ENCODE peak calls at places on chromosomes 5 and 9, in four cellular contexts. One of them, this sample, is unnamed.

GRCh38 chr5:36029914-36030313 is 36.8 kb downstream of the UGT3A2 start:
- DNase-seq in uterus: no peak
- DNase-seq in CD8-positive, alpha-beta T cell: no peak
- DNase-seq in left ventricle myocardium inferior: no peak
- DNase-seq in this sample: no peak

GRCh38 chr9:84947412-84947972 is 278.0 kb downstream of the NTRK2 start:
- DNase-seq in left ventricle myocardium inferior: peak; percentile 16
- DNase-seq in uterus: no peak
- DNase-seq in CD8-positive, alpha-beta T cell: no peak
- DNase-seq in this sample: no peak

GRCh38 chr5:54881286-54882005 is 103.9 kb downstream of the ESM1 start:
- DNase-seq in CD8-positive, alpha-beta T cell: no peak
- DNase-seq in uterus: no peak
- DNase-seq in left ventricle myocardium inferior: no peak
- DNase-seq in this sample: no peak

GRCh38 chr5:95730730-95731570 is at the start of gene RHOBTB3:
- DNase-seq in uterus: peak; percentile 88
- DNase-seq in left ventricle myocardium inferior: peak; percentile 93
- DNase-seq in CD8-positive, alpha-beta T cell: peak; percentile 11
- DNase-seq in this sample: peak; percentile 90

GRCh38 chr9:129669141-129669718 is 3.8 kb downstream of the PRRX2 start:
- DNase-seq in left ventricle myocardium inferior: no peak
- DNase-seq in CD8-positive, alpha-beta T cell: no peak
- DNase-seq in uterus: no peak
- DNase-seq in this sample: no peak

GRCh38 chr9:91082709-91083108 is 279.0 kb downstream of the AUH start:
- DNase-seq in uterus: peak; percentile 60
- DNase-seq in CD8-positive, alpha-beta T cell: no peak
- DNase-seq in left ventricle myocardium inferior: no peak
- DNase-seq in this sample: no peak

GRCh38 chr9:120361531-120361930 is 218.4 kb downstream of the CDK5RAP2 start:
- DNase-seq in uterus: no peak
- DNase-seq in left ventricle myocardium inferior: no peak
- DNase-seq in CD8-positive, alpha-beta T cell: no peak
- DNase-seq in this sample: no peak

GRCh38 chr5:109630109-109630508 is 59.6 kb upstream of the MAN2A1 start:
- DNase-seq in CD8-positive, alpha-beta T cell: no peak
- DNase-seq in uterus: no peak
- DNase-seq in left ventricle myocardium inferior: no peak
- DNase-seq in this sample: no peak

GRCh38 chr9:137021979-137022619 is 5.9 kb downstream of the ABCA2 start:
- DNase-seq in left ventricle myocardium inferior: no peak
- DNase-seq in CD8-positive, alpha-beta T cell: peak; percentile 46
- DNase-seq in uterus: no peak
- DNase-seq in this sample: peak; percentile 38

GRCh38 chr9:32069169-32069813 is 315.2 kb upstream of the ACO1 start:
- DNase-seq in left ventricle myocardium inferior: no peak
- DNase-seq in uterus: no peak
- DNase-seq in CD8-positive, alpha-beta T cell: no peak
- DNase-seq in this sample: no peak
- TF ChIP-seq CTCF in left ventricle myocardium inferior: no peak
- TF ChIP-seq CTCF in uterus: no peak
- TF ChIP-seq CTCF in CD8-positive, alpha-beta T cell: peak; percentile 13
- TF ChIP-seq CTCF in this sample: no peak

DNA sequence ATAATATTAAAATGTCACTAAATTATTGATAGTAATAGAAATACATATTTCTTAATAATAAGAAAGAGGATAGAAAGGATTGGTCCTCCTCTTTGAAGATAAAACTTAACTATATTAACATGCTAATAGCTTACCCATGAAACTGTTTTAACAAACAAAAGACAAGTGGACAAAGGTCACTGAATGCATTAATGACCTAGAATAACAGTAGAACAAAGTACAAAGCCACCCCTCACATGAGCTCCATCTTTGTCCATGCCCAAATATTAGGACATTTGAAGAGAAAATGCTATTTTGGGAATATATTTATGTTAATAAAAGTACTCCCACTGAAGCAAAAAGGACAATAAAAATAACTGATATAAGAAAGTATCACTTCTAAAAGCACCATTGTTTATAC is 34.1 kb upstream of the SLC22A5 start:
- DNase-seq in uterus: no peak
- DNase-seq in CD8-positive, alpha-beta T cell: no peak
- DNase-seq in left ventricle myocardium inferior: no peak
- DNase-seq in this sample: no peak
- H3K36me3 ChIP-seq in uterus: no peaks in the 10 kb centered on the region
- H3K36me3 ChIP-seq in CD8-positive, alpha-beta T cell: peaks cover 3% of the 10 kb centered on the region
- H3K36me3 ChIP-seq in left ventricle myocardium inferior: peaks cover 24% of the 10 kb centered on the region
- H3K36me3 ChIP-seq in this sample: peaks cover 24% of the 10 kb centered on the region

GRCh38 chr9:6829027-6829426 is 71.3 kb downstream of the KDM4C start:
- DNase-seq in left ventricle myocardium inferior: no peak
- DNase-seq in CD8-positive, alpha-beta T cell: no peak
- DNase-seq in uterus: no peak
- DNase-seq in this sample: no peak
- TF ChIP-seq CTCF in left ventricle myocardium inferior: no peak
- TF ChIP-seq CTCF in CD8-positive, alpha-beta T cell: no peak
- TF ChIP-seq CTCF in uterus: no peak
- TF ChIP-seq CTCF in this sample: no peak

GRCh38 chr5:38923661-38924451 is 78.0 kb downstream of the OSMR start:
- DNase-seq in left ventricle myocardium inferior: no peak
- DNase-seq in uterus: no peak
- DNase-seq in CD8-positive, alpha-beta T cell: no peak
- DNase-seq in this sample: no peak
- H3K36me3 ChIP-seq in left ventricle myocardium inferior: peaks cover 77% of the 10 kb centered on the region
- H3K36me3 ChIP-seq in uterus: no peaks in the 10 kb centered on the region
- H3K36me3 ChIP-seq in CD8-positive, alpha-beta T cell: no peaks in the 10 kb centered on the region
- H3K36me3 ChIP-seq in this sample: no peaks in the 10 kb centered on the region

GRCh38 chr9:131554865-131555351 is 9.6 kb downstream of the PRRT1B start:
- DNase-seq in uterus: no peak
- DNase-seq in CD8-positive, alpha-beta T cell: no peak
- DNase-seq in left ventricle myocardium inferior: no peak
- DNase-seq in this sample: no peak

GRCh38 chr9:131555841-131556673 is 10.7 kb downstream of the PRRT1B start:
- DNase-seq in left ventricle myocardium inferior: no peak
- DNase-seq in CD8-positive, alpha-beta T cell: no peak
- DNase-seq in uterus: no peak
- DNase-seq in this sample: no peak

GRCh38 chr9:131562032-131562959 is 17.0 kb downstream of the PRRT1B start:
- DNase-seq in CD8-positive, alpha-beta T cell: no peak
- DNase-seq in uterus: no peak
- DNase-seq in left ventricle myocardium inferior: no peak
- DNase-seq in this sample: no peak

GRCh38 chr9:131557855-131558548 is 12.7 kb downstream of the PRRT1B start:
- DNase-seq in uterus: no peak
- DNase-seq in left ventricle myocardium inferior: no peak
- DNase-seq in CD8-positive, alpha-beta T cell: no peak
- DNase-seq in this sample: no peak

GRCh38 chr9:131559416-131560000 is 14.2 kb downstream of the PRRT1B start:
- DNase-seq in CD8-positive, alpha-beta T cell: no peak
- DNase-seq in left ventricle myocardium inferior: no peak
- DNase-seq in uterus: no peak
- DNase-seq in this sample: no peak
- TF ChIP-seq CTCF in CD8-positive, alpha-beta T cell: no peak
- TF ChIP-seq CTCF in left ventricle myocardium inferior: no peak
- TF ChIP-seq CTCF in uterus: no peak
- TF ChIP-seq CTCF in this sample: no peak

DNA sequence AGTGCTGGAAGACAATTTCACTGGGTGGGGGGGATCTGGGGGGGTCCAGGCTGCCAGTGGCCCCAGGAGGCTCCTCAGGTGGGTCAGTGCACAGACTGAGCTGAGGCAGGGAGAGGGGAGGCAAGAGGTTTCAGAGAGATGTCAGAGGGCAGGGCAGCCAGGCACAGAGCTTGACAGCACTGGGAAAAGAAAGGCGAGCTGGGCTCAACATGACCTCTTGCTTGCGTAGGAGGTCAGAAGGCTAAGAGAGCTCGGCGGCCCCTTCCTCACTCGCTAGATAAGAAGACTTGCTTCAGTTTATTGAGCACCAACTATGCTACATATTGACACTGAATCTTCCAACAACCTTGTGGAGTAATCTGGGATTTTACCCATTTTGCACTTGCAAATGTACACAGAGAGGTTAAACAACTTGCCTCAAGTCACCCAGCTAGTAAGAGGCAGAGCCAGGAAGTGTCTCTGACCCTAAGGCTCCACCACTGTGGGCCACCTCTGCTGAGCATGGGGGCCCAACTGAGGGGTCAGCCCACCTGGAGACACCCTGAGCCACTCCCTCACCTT is 3.5 kb downstream of the PDLIM7 start:
- DNase-seq in left ventricle myocardium inferior: no peak
- DNase-seq in uterus: no peak
- DNase-seq in CD8-positive, alpha-beta T cell: no peak
- DNase-seq in this sample: no peak
- H3K36me3 ChIP-seq in left ventricle myocardium inferior: peaks cover 42% of the 10 kb centered on the region
- H3K36me3 ChIP-seq in uterus: no peaks in the 10 kb centered on the region
- H3K36me3 ChIP-seq in CD8-positive, alpha-beta T cell: no peaks in the 10 kb centered on the region
- H3K36me3 ChIP-seq in this sample: no peaks in the 10 kb centered on the region

GRCh38 chr5:177036921-177037320 is 14.4 kb downstream of the ZNF346 start:
- DNase-seq in left ventricle myocardium inferior: no peak
- DNase-seq in uterus: no peak
- DNase-seq in CD8-positive, alpha-beta T cell: no peak
- DNase-seq in this sample: no peak

GRCh38 chr5:177035982-177036381 is 13.5 kb downstream of the ZNF346 start:
- DNase-seq in CD8-positive, alpha-beta T cell: no peak
- DNase-seq in uterus: no peak
- DNase-seq in left ventricle myocardium inferior: no peak
- DNase-seq in this sample: no peak

GRCh38 chr5:177041936-177042335 is 19.4 kb downstream of the ZNF346 start:
- DNase-seq in uterus: no peak
- DNase-seq in left ventricle myocardium inferior: no peak
- DNase-seq in CD8-positive, alpha-beta T cell: no peak
- DNase-seq in this sample: no peak

GRCh38 chr5:177040814-177041410 is 18.4 kb downstream of the ZNF346 start:
- DNase-seq in uterus: peak; percentile 25
- DNase-seq in CD8-positive, alpha-beta T cell: no peak
- DNase-seq in left ventricle myocardium inferior: no peak
- DNase-seq in this sample: no peak

GRCh38 chr5:177036443-177036842 is 13.9 kb downstream of the ZNF346 start:
- DNase-seq in CD8-positive, alpha-beta T cell: no peak
- DNase-seq in uterus: no peak
- DNase-seq in left ventricle myocardium inferior: no peak
- DNase-seq in this sample: no peak
- TF ChIP-seq CTCF in CD8-positive, alpha-beta T cell: no peak
- TF ChIP-seq CTCF in uterus: no peak
- TF ChIP-seq CTCF in left ventricle myocardium inferior: no peak
- TF ChIP-seq CTCF in this sample: no peak

GRCh38 chr5:150401376-150402201 is 11.1 kb downstream of the CD74 start:
- DNase-seq in uterus: no peak
- DNase-seq in left ventricle myocardium inferior: no peak
- DNase-seq in CD8-positive, alpha-beta T cell: no peak
- DNase-seq in this sample: no peak

GRCh38 chr5:150401076-150401375 is 11.7 kb downstream of the CD74 start:
- DNase-seq in left ventricle myocardium inferior: no peak
- DNase-seq in CD8-positive, alpha-beta T cell: no peak
- DNase-seq in uterus: no peak
- DNase-seq in this sample: no peak

GRCh38 chr5:150402901-150403342 is 9.8 kb downstream of the CD74 start:
- DNase-seq in uterus: no peak
- DNase-seq in CD8-positive, alpha-beta T cell: no peak
- DNase-seq in left ventricle myocardium inferior: no peak
- DNase-seq in this sample: no peak

GRCh38 chr5:150400327-150401075 is 12.2 kb downstream of the CD74 start:
- DNase-seq in uterus: no peak
- DNase-seq in left ventricle myocardium inferior: no peak
- DNase-seq in CD8-positive, alpha-beta T cell: no peak
- DNase-seq in this sample: no peak

DNA sequence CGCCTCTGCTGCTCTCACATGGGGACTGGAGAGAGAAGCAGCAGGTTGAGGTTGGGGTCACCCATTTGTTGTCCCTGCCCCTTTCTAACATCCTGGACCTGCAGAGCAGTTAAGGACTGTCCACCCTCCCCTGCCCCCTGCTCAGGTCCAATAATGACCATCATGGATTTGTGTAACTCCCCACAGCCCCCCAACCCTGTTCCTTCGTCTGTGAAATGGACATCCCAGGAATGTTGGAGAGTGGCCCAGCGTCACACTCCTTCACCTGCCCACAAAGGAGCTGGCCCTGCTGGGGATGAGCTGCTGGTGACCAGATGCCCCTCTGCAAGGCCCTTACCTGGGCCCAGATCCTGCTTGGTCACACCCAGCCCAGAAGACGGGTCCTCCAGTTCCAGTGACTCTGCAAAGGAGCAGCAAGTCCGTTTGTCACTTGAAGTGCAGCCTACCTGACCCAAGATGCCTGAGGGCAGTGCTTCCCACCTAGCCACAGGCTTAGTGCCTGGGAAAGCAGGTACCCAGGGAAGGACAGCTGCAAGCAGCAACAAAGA is 10.4 kb downstream of the CD74 start:
- DNase-seq in left ventricle myocardium inferior: no peak
- DNase-seq in CD8-positive, alpha-beta T cell: no peak
- DNase-seq in uterus: no peak
- DNase-seq in this sample: no peak
- H3K36me3 ChIP-seq in left ventricle myocardium inferior: peaks cover 52% of the 10 kb centered on the region
- H3K36me3 ChIP-seq in CD8-positive, alpha-beta T cell: peaks cover 62% of the 10 kb centered on the region
- H3K36me3 ChIP-seq in uterus: no peaks in the 10 kb centered on the region
- H3K36me3 ChIP-seq in this sample: peaks cover 6% of the 10 kb centered on the region

GRCh38 chr9:80097476-80097875 is 525.7 kb downstream of the TLE4 start:
- DNase-seq in CD8-positive, alpha-beta T cell: no peak
- DNase-seq in uterus: no peak
- DNase-seq in left ventricle myocardium inferior: no peak
- DNase-seq in this sample: no peak
- TF ChIP-seq CTCF in CD8-positive, alpha-beta T cell: no peak
- TF ChIP-seq CTCF in uterus: no peak
- TF ChIP-seq CTCF in left ventricle myocardium inferior: no peak
- TF ChIP-seq CTCF in this sample: no peak

This sample was measured in Peyer's patch.